ENCODE peak calls at places on chromosomes 1 and 21, in six cellular contexts. E is OCI-LY7, M is AG04450, T is fibroblast of mammary gland, J is GM12865, H is GM13976. W is an unnamed sample.

GRCh38 chr1:221411283-221411682 is 330.6 kb downstream of the DUSP10 start:
- DNase-seq in E (no peak), M (no peak), T (no peak), J (no peak), H (no peak), W (no peak)

GRCh38 chr1:107993920-107994319 is 28.9 kb upstream of the VAV3 start:
- DNase-seq in E (no peak), M (no peak), T (peak), J (no peak), H (no peak), W (no peak)

GRCh38 chr1:231162300-231162969 is 577 bp downstream of the TRIM67 start:
- DNase-seq in E (no peak), M (no peak), T (peak), J (no peak), H (peak), W (no peak)

GRCh38 chr1:39670689-39671088 is 1.2 kb downstream of the NT5C1A start:
- DNase-seq in E (no peak), M (no peak), T (no peak), J (no peak), H (no peak), W (no peak)

GRCh38 chr1:183077107-183077506 is 53.9 kb downstream of the LAMC1 start:
- DNase-seq in E (no peak), M (no peak), T (no peak), J (no peak), H (no peak), W (no peak)

GRCh38 chr1:167249702-167250101 is 29.0 kb downstream of the POU2F1 start:
- DNase-seq in E (no peak), M (no peak), T (peak), J (peak), H (no peak), W (no peak)

GRCh38 chr1:111719561-111720239 is 19.5 kb downstream of the INKA2 start:
- DNase-seq in E (no peak), M (no peak), T (no peak), J (no peak), H (no peak), W (no peak)

GRCh38 chr1:248823517-248824001 is 2.2 kb downstream of the SH3BP5L start:
- DNase-seq in E (no peak), M (no peak), T (peak), J (no peak), H (no peak), W (no peak)

GRCh38 chr1:27669876-27670275 is 2.1 kb downstream of the IFI6 start:
- DNase-seq in E (no peak), M (no peak), T (no peak), J (no peak), H (no peak), W (no peak)

GRCh38 chr1:228000836-228001563 is 5.8 kb upstream of the WNT3A start:
- DNase-seq in E (no peak), M (no peak), T (no peak), J (no peak), H (no peak), W (no peak)

GRCh38 chr21:42370894-42371654 is 4.7 kb upstream of the TFF1 start:
- DNase-seq in E (no peak), M (no peak), T (no peak), J (no peak), H (no peak), W (no peak)

GRCh38 chr1:210819266-210819665 is 314.7 kb downstream of the KCNH1 start:
- DNase-seq in E (no peak), M (no peak), T (no peak), J (no peak), H (no peak), W (no peak)

GRCh38 chr1:178941261-178941689 is 70.4 kb upstream of the ANGPTL1 start:
- DNase-seq in E (no peak), M (no peak), T (no peak), J (no peak), H (no peak), W (no peak)

GRCh38 chr1:87121732-87122163 is 206.9 kb upstream of the LMO4 start:
- DNase-seq in E (no peak), M (no peak), T (no peak), J (peak), H (no peak), W (no peak)

GRCh38 chr1:63693956-63694607 is 79.7 kb upstream of the ROR1 start:
- DNase-seq in E (no peak), M (no peak), T (peak), J (peak), H (peak), W (no peak)

GRCh38 chr1:244083544-244083943 is 32.5 kb downstream of the ZBTB18 start:
- DNase-seq in E (no peak), M (no peak), T (no peak), J (no peak), H (no peak), W (no peak)

GRCh38 chr1:244082969-244083368 is 31.9 kb downstream of the ZBTB18 start:
- DNase-seq in E (no peak), M (no peak), T (no peak), J (no peak), H (no peak), W (no peak)

GRCh38 chr1:244087021-244087560 is 36.0 kb downstream of the ZBTB18 start:
- DNase-seq in E (no peak), M (no peak), T (no peak), J (no peak), H (no peak), W (no peak)

GRCh38 chr1:244087611-244088010 is 36.5 kb downstream of the ZBTB18 start:
- DNase-seq in E (no peak), M (no peak), T (no peak), J (no peak), H (no peak), W (no peak)

GRCh38 chr1:244084763-244085162 is 33.7 kb downstream of the ZBTB18 start:
- DNase-seq in E (no peak), M (no peak), T (no peak), J (no peak), H (no peak), W (no peak)
- TF ChIP-seq CTCF in E (no peak), M (no peak), T (no peak), J (no peak), H (no peak), W (no peak)

GRCh38 chr1:44030606-44031050 is 634 bp downstream of the SLC6A9 start:
- DNase-seq in E (peak), M (no peak), T (peak), J (peak), H (peak), W (peak)
- TF ChIP-seq CTCF in E (peak), M (peak), T (no peak), J (peak), H (peak), W (peak)

GRCh38 chr1:48250572-48250971 is 28.1 kb downstream of the SLC5A9 start:
- DNase-seq in E (no peak), M (no peak), T (no peak), J (no peak), H (no peak), W (no peak)

GRCh38 chr1:48251323-48251722 is 28.8 kb downstream of the SLC5A9 start:
- DNase-seq in E (no peak), M (no peak), T (no peak), J (no peak), H (no peak), W (no peak)

GRCh38 chr1:48251858-48252257 is 29.3 kb downstream of the SLC5A9 start:
- DNase-seq in E (no peak), M (no peak), T (no peak), J (no peak), H (no peak), W (no peak)

GRCh38 chr1:48248356-48248755 is 25.8 kb downstream of the SLC5A9 start:
- DNase-seq in E (no peak), M (no peak), T (no peak), J (no peak), H (no peak), W (no peak)

DNA sequence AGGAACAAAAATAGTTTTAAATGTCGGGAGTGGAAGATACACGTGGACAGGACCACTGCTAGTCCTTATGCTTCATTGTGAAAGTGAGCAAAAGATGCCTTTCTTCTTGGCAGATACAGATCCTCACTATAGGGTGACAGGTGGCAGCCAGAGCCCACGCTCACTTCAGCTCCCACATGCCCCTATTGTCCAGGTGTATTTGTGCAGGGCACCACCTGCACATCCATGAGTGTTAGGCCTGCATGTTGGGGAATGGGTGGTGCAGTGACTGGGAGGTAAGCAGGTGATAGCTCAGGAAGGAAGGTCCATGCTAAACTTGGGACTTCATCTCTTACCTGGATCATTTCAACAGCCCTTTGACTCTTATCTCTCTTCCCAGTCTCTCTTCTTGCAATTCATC is 27.4 kb downstream of the SLC5A9 start:
- DNase-seq in E (no peak), M (no peak), T (no peak), J (no peak), H (no peak), W (no peak)
- TF ChIP-seq CTCF in E (no peak), M (no peak), T (no peak), J (no peak), H (no peak), W (no peak)

GRCh38 chr21:45642122-45642813 is 1.3 kb upstream of the PCBP3 start:
- DNase-seq in E (no peak), M (no peak), T (no peak), J (no peak), H (no peak), W (no peak)

GRCh38 chr21:45640001-45640887 is 3.3 kb upstream of the PCBP3 start:
- DNase-seq in E (peak), M (no peak), T (no peak), J (no peak), H (peak), W (no peak)

GRCh38 chr21:45639206-45640000 is 4.1 kb upstream of the PCBP3 start:
- DNase-seq in E (no peak), M (no peak), T (peak), J (no peak), H (peak), W (no peak)

GRCh38 chr21:45641480-45642035 is 2.0 kb upstream of the PCBP3 start:
- DNase-seq in E (no peak), M (no peak), T (no peak), J (no peak), H (no peak), W (no peak)

GRCh38 chr21:45640888-45641479 is 2.5 kb upstream of the PCBP3 start:
- DNase-seq in E (peak), M (no peak), T (peak), J (peak), H (peak), W (no peak)
- TF ChIP-seq CTCF in E (peak), M (peak), T (peak), J (peak), H (no peak), W (no peak)